ENCODE peak calls at places on chromosomes 3 and 15, in ten cellular contexts. I is esophagus squamous epithelium, U is tibial nerve, M is HepG2, O is GM12892, D is IMR-90, K is A549, H is Peyer's patch, E is uterus, R is adrenal gland. L is an unnamed sample.

GRCh38 chr3:179825527-179826246 is 172.8 kb downstream of the USP13 start:
- DNase-seq in U (no peak), K (no peak), I (no peak), M (no peak), D (no peak), R (no peak), E (no peak), O (no peak), H (no peak), L (no peak)

GRCh38 chr3:17894434-17895060 is 152.1 kb upstream of the TBC1D5 start:
- DNase-seq in M (peak), U (no peak), H (no peak), R (no peak), O (no peak), D (peak), K (no peak), E (no peak), I (no peak), L (no peak)

GRCh38 chr3:53642211-53642610 is 147.8 kb downstream of the CACNA1D start:
- DNase-seq in H (no peak), I (no peak), M (no peak), O (no peak), K (no peak), R (no peak), U (no peak), E (no peak), D (no peak), L (no peak)

GRCh38 chr3:143036557-143036956 is 35.2 kb downstream of the U2SURP start:
- DNase-seq in I (no peak), R (no peak), E (no peak), K (no peak), O (no peak), U (no peak), H (no peak), D (no peak), M (no peak), L (no peak)

GRCh38 chr3:186519021-186519658 is 25.0 kb downstream of the CRYGS start:
- DNase-seq in U (no peak), E (no peak), D (no peak), K (no peak), M (no peak), O (no peak), R (no peak), I (no peak), H (peak), L (no peak)

GRCh38 chr3:137509354-137510045 is 254.6 kb upstream of the SOX14 start:
- DNase-seq in U (no peak), H (no peak), R (no peak), M (peak), E (no peak), O (no peak), K (no peak), D (no peak), I (no peak), L (no peak)

GRCh38 chr3:196553551-196553950 is 14.8 kb downstream of the WDR53 start:
- DNase-seq in I (no peak), K (no peak), H (no peak), O (no peak), M (no peak), E (no peak), D (no peak), R (no peak), U (no peak), L (no peak)

GRCh38 chr3:70811880-70812279 is 499.4 kb upstream of the MDFIC2 start:
- DNase-seq in O (no peak), M (no peak), K (no peak), I (no peak), E (no peak), H (no peak), R (no peak), U (peak), D (peak), L (no peak)

GRCh38 chr15:29131336-29132109 is 138.1 kb downstream of the NSMCE3 start:
- DNase-seq in H (no peak), R (no peak), D (no peak), M (no peak), I (no peak), U (no peak), K (no peak), O (no peak), E (no peak), L (no peak)

GRCh38 chr3:42128526-42128925 is 37.4 kb downstream of the TRAK1 start:
- DNase-seq in M (no peak), K (no peak), D (no peak), I (no peak), O (no peak), U (no peak), E (no peak), R (no peak), H (no peak), L (no peak)

GRCh38 chr15:101523560-101523940 is 34.0 kb upstream of the PCSK6 start:
- DNase-seq in O (no peak), H (no peak), I (no peak), R (peak), E (no peak), U (no peak), K (no peak), D (no peak), M (peak), L (no peak)

GRCh38 chr15:99105516-99106341 is 849 bp downstream of the SYNM start:
- DNase-seq in M (no peak), K (peak), I (no peak), D (peak), R (peak), O (no peak), H (no peak), U (no peak), E (peak), L (peak)

GRCh38 chr15:44158111-44158510 is 37.0 kb downstream of the FRMD5 start:
- DNase-seq in M (no peak), R (no peak), E (no peak), D (no peak), K (no peak), O (no peak), U (no peak), I (no peak), H (no peak), L (no peak)

GRCh38 chr15:27017168-27017809 is 46.3 kb downstream of the GABRG3 start:
- DNase-seq in D (peak), U (peak), E (no peak), I (no peak), R (peak), K (peak), H (no peak), O (no peak), M (peak), L (peak)

GRCh38 chr3:133089906-133090305 is 51.7 kb downstream of the TMEM108 start:
- DNase-seq in E (no peak), H (no peak), M (no peak), U (no peak), K (no peak), O (no peak), D (no peak), I (no peak), R (no peak), L (no peak)

GRCh38 chr3:109994853-109995252 is 657.5 kb upstream of the DPPA4 start:
- DNase-seq in K (no peak), U (no peak), I (no peak), O (no peak), H (no peak), R (no peak), D (no peak), M (no peak), E (no peak), L (no peak)

GRCh38 chr3:145557405-145557804 is 603.6 kb downstream of the PLOD2 start:
- DNase-seq in U (peak), D (no peak), H (no peak), M (no peak), R (no peak), I (no peak), O (no peak), E (no peak), K (no peak), L (no peak)

GRCh38 chr3:183514048-183514447 is 41.5 kb downstream of the KLHL6 start:
- DNase-seq in D (no peak), U (no peak), O (no peak), M (no peak), E (no peak), K (no peak), R (no peak), I (no peak), H (no peak), L (no peak)

GRCh38 chr15:40305281-40305680 is 2.5 kb downstream of the PLCB2 start:
- DNase-seq in U (no peak), D (no peak), M (no peak), H (no peak), E (no peak), I (no peak), O (no peak), K (no peak), R (no peak), L (no peak)

GRCh38 chr3:49785565-49786356 is 581 bp downstream of the IP6K1 start:
- DNase-seq in U (no peak), I (no peak), R (peak), E (no peak), M (no peak), K (no peak), D (peak), O (no peak), H (peak), L (no peak)

GRCh38 chr3:118986734-118987133 is 47.9 kb downstream of the IGSF11 start:
- DNase-seq in M (no peak), E (no peak), H (no peak), I (no peak), O (no peak), U (no peak), R (no peak), D (no peak), K (no peak), L (no peak)

GRCh38 chr3:148556664-148557063 is 141.0 kb upstream of the AGTR1 start:
- DNase-seq in E (no peak), M (no peak), K (no peak), O (no peak), D (no peak), R (no peak), I (no peak), H (no peak), U (no peak), L (no peak)

GRCh38 chr15:57472861-57473260 is 96.6 kb downstream of the CGNL1 start:
- DNase-seq in I (no peak), D (peak), R (no peak), E (no peak), O (no peak), U (no peak), H (no peak), K (no peak), M (no peak), L (no peak)

GRCh38 chr15:31752905-31753304 is 277.4 kb upstream of the CHRNA7 start:
- DNase-seq in D (no peak), U (no peak), H (no peak), I (no peak), E (no peak), R (no peak), O (no peak), K (no peak), M (no peak), L (no peak)

GRCh38 chr3:185400340-185400667 is 37.4 kb downstream of the MAP3K13 start:
- DNase-seq in M (no peak), R (no peak), D (peak), E (no peak), O (no peak), H (no peak), K (no peak), U (no peak), I (no peak), L (no peak)

DNA sequence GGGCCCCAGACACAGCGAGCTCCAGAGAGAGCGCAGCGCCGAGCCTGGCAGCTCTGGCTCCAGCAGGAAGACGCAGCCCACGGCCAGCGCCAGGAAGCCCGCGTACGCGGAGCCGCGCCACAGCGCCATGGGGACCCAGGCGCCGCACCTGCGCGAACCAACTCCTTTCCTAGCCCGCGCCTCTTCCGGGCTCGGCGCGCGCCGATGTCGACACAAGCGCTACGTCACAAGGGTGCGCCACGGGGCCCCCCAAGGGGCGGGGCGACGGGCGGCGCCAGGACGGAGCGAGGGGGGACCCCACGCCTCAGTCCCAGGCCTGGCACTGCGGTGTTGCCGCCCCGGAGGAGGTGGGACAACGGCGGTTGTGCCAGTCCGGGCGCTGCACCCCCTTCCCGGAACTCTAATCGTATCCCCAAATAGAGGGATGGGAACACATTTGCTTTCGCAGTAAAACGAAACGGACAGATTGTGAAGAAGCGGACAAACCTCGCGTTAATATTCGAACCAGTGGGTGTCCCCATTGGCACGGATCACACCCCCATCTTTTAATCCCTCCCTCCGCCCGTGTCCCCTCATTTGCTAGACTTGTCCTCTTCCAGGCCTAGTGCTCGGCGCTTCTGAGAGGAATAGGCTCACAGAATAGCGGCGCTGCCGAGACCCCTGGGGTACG is at the start of gene ADPGK:
- DNase-seq in E (peak), H (peak), M (peak), R (peak), I (peak), K (peak), O (peak), D (peak), U (peak), L (peak)
- TF ChIP-seq POLR2A in E (peak), H (peak), M (peak), R (peak), I (peak), K (peak), O (peak), D (peak), U (peak), L (peak)

DNA sequence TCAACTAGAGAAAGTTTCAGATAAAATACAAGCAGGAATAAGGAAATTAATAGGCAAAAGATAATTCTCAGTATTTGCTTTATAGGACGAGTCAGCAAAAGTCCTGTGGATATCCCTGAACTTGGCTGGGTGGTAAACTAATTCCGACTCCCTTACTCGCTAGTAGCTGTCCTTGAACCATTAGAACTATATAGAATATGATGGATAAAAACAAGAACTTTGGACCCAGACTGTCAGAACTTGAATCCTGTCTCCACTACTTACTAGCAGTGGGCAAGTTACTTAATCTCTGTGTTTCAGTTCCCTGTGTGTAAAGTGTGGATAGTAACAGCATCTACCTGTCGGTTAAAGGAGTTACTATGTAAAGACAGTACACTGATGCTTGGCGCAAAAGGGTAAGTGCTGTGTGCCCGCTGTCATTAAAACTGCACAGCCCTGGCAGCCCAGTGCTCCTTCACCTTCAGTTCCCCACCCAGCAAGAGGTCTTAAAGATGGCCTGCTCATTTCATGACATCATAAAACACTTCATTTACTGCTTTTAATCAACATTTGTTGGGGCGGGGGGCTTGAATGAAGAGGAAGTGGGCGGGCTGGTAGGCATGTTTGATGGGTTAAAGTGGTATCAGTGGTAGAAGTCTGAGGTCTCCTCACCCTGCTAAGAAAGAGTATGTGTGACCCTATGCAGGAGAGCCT is 7.3 kb downstream of the TPM1 start:
- DNase-seq in D (no peak), R (no peak), H (no peak), I (no peak), K (no peak), O (no peak), E (no peak), U (no peak), M (peak), L (no peak)
- TF ChIP-seq POLR2A in D (no peak), R (no peak), H (peak), I (no peak), K (no peak), O (no peak), E (no peak), U (no peak), M (no peak), L (no peak)

GRCh38 chr15:83943849-83944404 is 290.0 kb downstream of the ADAMTSL3 start:
- DNase-seq in H (no peak), I (no peak), O (no peak), U (no peak), K (no peak), R (no peak), D (peak), M (no peak), E (no peak), L (no peak)

GRCh38 chr15:83943043-83943442 is 289.1 kb downstream of the ADAMTSL3 start:
- DNase-seq in D (no peak), H (no peak), K (no peak), E (no peak), I (no peak), R (no peak), U (no peak), M (no peak), O (no peak), L (no peak)

DNA sequence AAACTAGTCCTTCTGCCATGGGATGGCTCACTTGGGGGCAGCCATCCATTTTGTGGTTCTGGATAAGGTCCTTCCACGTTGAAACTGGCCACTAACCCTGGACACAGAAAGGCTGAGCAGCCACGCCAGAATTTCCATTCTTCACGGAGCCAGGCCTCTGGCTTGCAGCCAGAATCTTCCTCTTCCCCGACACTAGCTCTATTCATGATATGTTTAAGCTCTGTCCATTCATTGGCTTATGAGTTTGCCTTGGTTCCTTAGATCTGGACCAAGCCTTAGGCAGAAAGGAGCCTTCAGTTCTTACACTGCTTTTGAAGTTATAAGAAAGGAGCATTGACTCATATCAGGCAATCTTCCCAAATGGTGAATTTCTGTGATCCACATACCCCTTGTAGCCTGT is 288.4 kb upstream of the GOLGA6L4 start:
- DNase-seq in E (no peak), I (no peak), K (no peak), R (no peak), O (no peak), D (no peak), U (no peak), M (no peak), H (no peak), L (no peak)
- TF ChIP-seq POLR2A in E (no peak), I (no peak), K (no peak), R (no peak), O (no peak), D (no peak), U (no peak), M (no peak), H (no peak), L (no peak)

GRCh38 chr3:71896751-71897150 is 111.8 kb upstream of the PROK2 start:
- DNase-seq in M (no peak), R (no peak), U (no peak), K (no peak), D (no peak), O (no peak), H (no peak), I (no peak), E (no peak), L (no peak)
- TF ChIP-seq POLR2A in M (no peak), R (no peak), U (no peak), K (no peak), D (no peak), O (no peak), H (no peak), I (no peak), E (no peak), L (no peak)

GRCh38 chr3:58237940-58238681 is 519 bp downstream of the ABHD6 start:
- DNase-seq in D (peak), I (peak), H (peak), O (peak), M (peak), E (peak), R (peak), U (peak), K (peak), L (no peak)
- TF ChIP-seq POLR2A in D (no peak), I (no peak), H (no peak), O (no peak), M (no peak), E (no peak), R (no peak), U (no peak), K (no peak), L (no peak)

DNA sequence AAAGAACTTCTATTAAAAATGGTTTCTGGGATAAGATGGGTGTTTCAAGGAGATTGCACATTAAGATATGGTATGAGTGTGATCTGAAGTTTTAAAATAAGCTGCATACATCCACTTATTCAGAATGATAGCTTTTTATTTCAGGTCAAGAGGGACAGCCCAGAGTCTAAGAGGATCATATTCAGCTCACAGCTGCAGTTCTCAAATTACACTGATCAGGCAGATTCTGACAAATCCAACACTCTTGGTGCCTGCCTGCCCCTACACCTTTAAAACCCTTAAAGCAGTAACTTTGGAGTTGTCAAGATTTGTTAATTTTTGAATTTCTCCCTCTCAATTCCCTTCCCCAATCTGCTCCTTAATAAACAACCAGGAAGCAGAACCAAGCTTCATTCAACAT is 9.1 kb upstream of the TMEM87A start:
- DNase-seq in H (no peak), M (no peak), U (no peak), O (no peak), D (no peak), K (no peak), I (no peak), R (no peak), E (no peak), L (no peak)
- TF ChIP-seq POLR2A in H (no peak), M (no peak), U (no peak), O (no peak), D (no peak), K (no peak), I (no peak), R (no peak), E (no peak), L (no peak)

DNA sequence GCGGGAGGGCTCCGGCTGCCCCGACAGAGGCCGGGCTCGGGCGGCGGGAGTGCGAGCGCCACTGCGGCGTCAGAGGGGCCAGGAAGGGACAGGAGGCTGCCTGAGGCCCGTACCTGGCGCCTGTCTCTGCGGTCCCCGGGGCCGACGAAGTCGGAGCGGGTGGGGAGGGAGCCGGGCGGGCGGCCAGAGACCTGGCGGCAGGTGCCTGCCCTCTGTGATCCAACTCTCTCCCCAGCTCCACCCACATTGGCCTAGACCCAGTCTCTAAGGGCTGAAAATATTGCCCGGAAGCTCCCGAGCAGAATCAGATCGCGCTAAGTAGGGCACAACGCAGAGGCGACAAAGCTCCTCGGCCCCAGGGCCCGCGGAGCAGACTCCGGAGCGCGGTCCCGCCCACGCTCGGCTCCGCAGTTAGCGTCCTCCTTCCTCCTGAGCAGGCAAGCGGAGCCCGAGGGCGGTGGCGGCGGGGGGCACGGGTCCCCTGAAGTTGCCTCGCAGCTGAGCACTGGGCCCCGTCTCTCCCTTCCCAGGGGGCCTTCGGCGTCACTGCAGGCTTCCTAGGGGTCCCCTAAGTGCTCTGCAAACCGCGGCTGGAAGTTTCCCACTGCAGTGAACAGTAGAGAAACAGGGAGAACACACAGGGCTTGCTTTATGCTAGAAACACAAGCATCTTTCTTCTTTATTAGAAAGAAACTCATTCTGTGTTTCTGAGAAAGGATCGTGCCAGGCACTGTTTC is at the start of gene MAN2A2:
- DNase-seq in E (peak), K (peak), M (peak), H (peak), I (no peak), U (no peak), D (peak), R (peak), O (peak), L (peak)
- TF ChIP-seq POLR2A in E (no peak), K (no peak), M (no peak), H (peak), I (no peak), U (no peak), D (no peak), R (no peak), O (peak), L (peak)